ENCODE peak calls at places on chromosomes 2 and 18, in six cellular contexts. L is lung, E is psoas muscle, D is kidney, H is IMR-90, U is Panc1. I is an unnamed sample.

GRCh38 chr18:41906528-41907256 is 48.3 kb upstream of the PIK3C3 start:
- DNase-seq in L (no peak), E (no peak), D (no peak), H (peak; percentile 69), U (peak; percentile 7), I (peak; percentile 13)

GRCh38 chr2:42132066-42132965 is 36.8 kb upstream of the EML4 start:
- DNase-seq in L (no peak), E (no peak), D (no peak), H (peak; percentile 92), U (peak; percentile 72), I (no peak)

GRCh38 chr18:2680216-2680792 is 24.8 kb downstream of the SMCHD1 start:
- DNase-seq in L (no peak), E (no peak), D (no peak), H (no peak), U (no peak), I (no peak)

GRCh38 chr2:191012845-191013616 is 940 bp downstream of the STAT1 start:
- DNase-seq in L (no peak), E (no peak), D (no peak), H (peak; percentile 30), U (no peak), I (no peak)

GRCh38 chr2:99747842-99748241 is 258.0 kb upstream of the REV1 start:
- DNase-seq in L (no peak), E (no peak), D (no peak), H (no peak), U (no peak), I (no peak)

GRCh38 chr2:231199219-231199618 is 788 bp downstream of the ARMC9 start:
- DNase-seq in L (no peak), E (no peak), D (no peak), H (peak; percentile 52), U (no peak), I (no peak)

GRCh38 chr2:42970151-42970550 is 177.8 kb upstream of the HAAO start:
- DNase-seq in L (no peak), E (no peak), D (no peak), H (peak; percentile 33), U (no peak), I (no peak)

GRCh38 chr18:48554610-48555400 is 16.0 kb downstream of the CTIF start:
- DNase-seq in L (no peak), E (no peak), D (no peak), H (no peak), U (no peak), I (no peak)

GRCh38 chr2:197057946-197058345 is 131.4 kb upstream of the PGAP1 start:
- DNase-seq in L (no peak), E (no peak), D (no peak), H (no peak), U (no peak), I (no peak)

GRCh38 chr2:223538920-223539440 is 63.2 kb downstream of the SCG2 start:
- DNase-seq in L (no peak), E (no peak), D (no peak), H (no peak), U (no peak), I (no peak)

GRCh38 chr2:21330786-21331391 is 207.1 kb downstream of the TDRD15 start:
- DNase-seq in L (no peak), E (no peak), D (no peak), H (peak; percentile 38), U (no peak), I (no peak)

GRCh38 chr18:42178381-42179080 is 223.5 kb downstream of the PIK3C3 start:
- DNase-seq in L (no peak), E (no peak), D (no peak), H (no peak), U (no peak), I (no peak)

GRCh38 chr18:62784338-62784965 is 69.1 kb downstream of the PHLPP1 start:
- DNase-seq in L (no peak), E (no peak), D (no peak), H (peak; percentile 25), U (no peak), I (no peak)

GRCh38 chr18:79046522-79046921 is 22.7 kb upstream of the ATP9B start:
- DNase-seq in L (no peak), E (no peak), D (peak; percentile 75), H (no peak), U (no peak), I (no peak)

GRCh38 chr18:27185897-27186296 is 789 bp upstream of the CHST9 start:
- DNase-seq in L (no peak), E (no peak), D (no peak), H (no peak), U (no peak), I (no peak)

GRCh38 chr2:225074366-225074765 is 32.1 kb upstream of the DOCK10 start:
- DNase-seq in L (no peak), E (no peak), D (no peak), H (no peak), U (no peak), I (no peak)

GRCh38 chr2:225074919-225075681 is 32.8 kb upstream of the DOCK10 start:
- DNase-seq in L (no peak), E (no peak), D (no peak), H (no peak), U (no peak), I (no peak)

GRCh38 chr2:225073198-225073597 is 30.9 kb upstream of the DOCK10 start:
- DNase-seq in L (no peak), E (no peak), D (no peak), H (no peak), U (no peak), I (peak; percentile 13)

GRCh38 chr2:225070811-225071210 is 28.5 kb upstream of the DOCK10 start:
- DNase-seq in L (no peak), E (no peak), D (no peak), H (no peak), U (no peak), I (no peak)

DNA sequence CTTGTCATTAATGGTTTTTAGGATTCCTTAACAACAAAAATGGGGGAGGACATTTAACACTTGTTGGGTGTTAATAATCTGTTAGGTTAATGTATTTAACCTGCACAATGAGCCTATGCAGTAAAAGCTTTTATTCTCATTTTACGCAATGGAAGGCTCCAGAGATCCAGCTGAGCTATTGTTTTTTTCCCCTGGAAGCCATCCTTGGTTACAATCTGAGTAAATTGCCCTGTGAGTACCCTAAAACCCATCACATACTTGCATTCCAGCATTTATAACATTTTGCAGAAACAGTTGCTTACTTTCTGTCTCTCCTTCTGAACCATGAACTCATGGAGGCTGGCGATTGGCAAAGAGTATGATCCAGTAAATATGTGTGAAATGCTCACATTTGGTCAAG is 30.2 kb upstream of the DOCK10 start:
- DNase-seq in L (no peak), E (no peak), D (no peak), H (no peak), U (no peak), I (peak; percentile 2)
- H3K4me1 ChIP-seq in L (no peaks in the 10 kb centered on the region), E (no peaks in the 10 kb centered on the region), D (no peaks in the 10 kb centered on the region), H (no peaks in the 10 kb centered on the region), U (no peaks in the 10 kb centered on the region), I (peaks cover 3% of the 10 kb centered on the region)

DNA sequence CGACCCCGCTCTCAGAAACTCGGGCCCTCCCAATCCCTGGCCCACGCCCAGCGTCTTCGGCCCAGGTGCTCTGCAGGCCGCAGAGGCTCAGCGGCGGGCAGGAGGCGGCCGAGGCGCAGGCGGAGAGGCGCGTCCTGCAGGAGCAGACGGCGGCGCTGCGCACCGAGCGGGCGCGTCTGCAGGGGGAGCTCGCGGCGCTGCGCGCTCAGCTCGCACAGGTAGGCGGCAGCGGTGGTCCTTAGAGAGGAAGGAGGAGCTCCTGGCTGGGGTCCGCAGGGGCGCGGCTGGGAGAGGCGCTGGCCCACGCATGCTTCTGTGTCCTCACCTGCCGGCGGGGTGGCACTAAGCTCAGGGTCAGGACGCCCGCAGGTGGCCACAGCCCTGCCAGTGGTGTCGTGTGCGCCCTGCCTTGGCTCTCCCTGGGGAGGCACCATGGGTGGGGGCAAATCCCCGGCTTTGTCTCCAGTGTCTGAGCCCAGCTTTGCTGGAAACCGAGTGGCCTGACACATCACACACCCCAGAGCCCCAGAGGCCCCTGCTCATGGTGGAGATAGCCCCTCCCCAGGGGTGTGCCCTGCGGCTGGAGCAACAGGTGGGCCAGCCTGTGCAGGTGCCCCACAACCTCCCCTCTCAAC is 14.9 kb upstream of the SNED1 start:
- DNase-seq in L (no peak), E (peak; percentile 21), D (peak; percentile 74), H (peak; percentile 16), U (no peak), I (no peak)
- H3K4me3 ChIP-seq in L (no peak overlapping the region), E (no peak overlapping the region), D (no peak overlapping the region), H (no peak overlapping the region), U (peak overlapping the region; percentile 25), I (no peak overlapping the region)

GRCh38 chr2:273338-273737 is 8.6 kb downstream of the ACP1 start:
- DNase-seq in L (no peak), E (no peak), D (no peak), H (no peak), U (no peak), I (no peak)
- H3K4me1 ChIP-seq in L (peaks cover 8% of the 10 kb centered on the region), E (peaks cover 8% of the 10 kb centered on the region), D (no peaks in the 10 kb centered on the region), H (no peaks in the 10 kb centered on the region), U (peaks cover 3% of the 10 kb centered on the region), I (no peaks in the 10 kb centered on the region)

GRCh38 chr2:45957533-45958227 is 306.2 kb downstream of the PRKCE start:
- DNase-seq in L (no peak), E (no peak), D (no peak), H (no peak), U (no peak), I (no peak)
- H3K4me3 ChIP-seq in L (no peak overlapping the region), E (no peak overlapping the region), D (no peak overlapping the region), H (no peak overlapping the region), U (no peak overlapping the region), I (no peak overlapping the region)

GRCh38 chr2:239302083-239302807 is 98.6 kb downstream of the HDAC4 start:
- DNase-seq in L (no peak), E (peak; percentile 65), D (peak; percentile 55), H (no peak), U (no peak), I (no peak)

GRCh38 chr2:239302808-239303557 is 97.8 kb downstream of the HDAC4 start:
- DNase-seq in L (no peak), E (no peak), D (peak; percentile 70), H (no peak), U (no peak), I (no peak)

GRCh38 chr2:239300242-239300641 is 100.6 kb downstream of the HDAC4 start:
- DNase-seq in L (no peak), E (no peak), D (no peak), H (no peak), U (no peak), I (no peak)

GRCh38 chr2:239299218-239299939 is 101.4 kb downstream of the HDAC4 start:
- DNase-seq in L (no peak), E (no peak), D (peak; percentile 50), H (no peak), U (no peak), I (no peak)

DNA sequence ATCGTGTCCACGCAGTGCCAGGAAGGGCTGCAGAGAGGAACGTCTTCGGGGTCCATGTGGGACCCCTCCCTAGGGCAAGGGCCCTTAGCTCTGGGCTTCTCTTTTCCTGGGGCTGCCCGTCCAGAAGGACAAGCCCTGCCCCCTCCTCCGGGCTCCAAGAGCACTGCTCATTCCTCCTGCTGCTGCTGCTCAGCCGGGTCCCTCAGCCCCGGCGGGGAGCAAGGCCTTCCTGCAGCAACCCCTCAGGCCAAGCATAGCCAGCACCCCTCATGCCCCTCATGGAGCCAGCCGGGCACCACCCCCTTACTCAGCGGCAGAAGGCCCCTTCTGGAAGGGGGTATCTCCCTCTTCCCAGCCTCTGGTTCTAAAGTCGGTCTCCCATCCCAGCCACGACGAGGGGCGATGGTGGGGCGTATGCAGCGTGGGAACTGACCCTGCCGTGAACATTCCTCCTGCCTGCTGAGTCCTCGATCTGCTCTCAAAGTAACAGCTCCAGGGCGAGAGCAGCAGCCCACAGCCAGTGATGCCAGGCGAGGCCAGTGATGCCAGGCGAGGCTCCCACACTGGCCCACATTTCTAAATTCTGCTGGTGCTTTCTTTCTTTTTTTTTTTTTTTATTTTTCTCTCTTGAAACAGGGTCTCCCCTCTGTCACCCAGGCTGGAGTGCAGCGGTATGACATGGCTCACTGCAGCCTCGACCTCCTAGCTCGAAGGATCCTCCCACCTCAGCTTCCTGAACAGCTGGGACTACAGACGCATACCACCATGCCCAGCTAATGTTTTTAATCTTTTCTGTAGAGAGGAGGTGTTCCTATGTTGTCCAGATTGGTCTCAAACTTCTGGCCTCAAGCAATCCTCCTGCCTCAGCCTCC is 99.7 kb downstream of the HDAC4 start:
- DNase-seq in L (no peak), E (no peak), D (peak; percentile 73), H (no peak), U (no peak), I (no peak)
- H3K4me1 ChIP-seq in L (peaks cover 2% of the 10 kb centered on the region), E (peaks cover 78% of the 10 kb centered on the region), D (peaks cover 27% of the 10 kb centered on the region), H (peaks cover 13% of the 10 kb centered on the region), U (peaks cover 25% of the 10 kb centered on the region), I (peaks cover 5% of the 10 kb centered on the region)